ENCODE peak calls at places on chromosomes 1 and 21, in six cellular contexts. Z is HepG2, W is body of pancreas, J is transverse colon, Q is IMR-90, F is adrenal gland. I is an unnamed sample.

GRCh38 chr1:7378346-7379130 is 392.6 kb upstream of the VAMP3 start:
- DNase-seq in Z (no peak), W (no peak), J (no peak), Q (no peak), F (no peak), I (no peak)

GRCh38 chr1:196309386-196309785 is 298.9 kb downstream of the KCNT2 start:
- DNase-seq in Z (peak), W (no peak), J (no peak), Q (peak), F (no peak), I (peak)

GRCh38 chr1:61334718-61335589 is 252.6 kb downstream of the NFIA start:
- DNase-seq in Z (no peak), W (peak), J (peak), Q (no peak), F (peak), I (no peak)

GRCh38 chr21:41361786-41362604 is at the start of gene MX2:
- DNase-seq in Z (peak), W (peak), J (peak), Q (peak), F (peak), I (no peak)

GRCh38 chr21:42576639-42577038 is 63.0 kb downstream of the SLC37A1 start:
- DNase-seq in Z (no peak), W (no peak), J (no peak), Q (no peak), F (no peak), I (no peak)

GRCh38 chr1:36735939-36736730 is 253.4 kb upstream of the CSF3R start:
- DNase-seq in Z (no peak), W (no peak), J (no peak), Q (no peak), F (no peak), I (no peak)

GRCh38 chr1:156497743-156498446 is 2.7 kb downstream of the MEF2D start:
- DNase-seq in Z (no peak), W (no peak), J (peak), Q (no peak), F (peak), I (no peak)

GRCh38 chr21:34636961-34637360 is 22.0 kb upstream of the RCAN1 start:
- DNase-seq in Z (no peak), W (no peak), J (no peak), Q (no peak), F (no peak), I (no peak)

GRCh38 chr1:203860396-203860951 is 925 bp upstream of the SNRPE start:
- DNase-seq in Z (peak), W (peak), J (peak), Q (peak), F (peak), I (peak)

GRCh38 chr1:17207966-17208418 is 3.1 kb downstream of the PADI1 start:
- DNase-seq in Z (no peak), W (no peak), J (no peak), Q (peak), F (no peak), I (peak)

GRCh38 chr21:34732388-34732821 is 63.6 kb downstream of the CLIC6 start:
- DNase-seq in Z (no peak), W (no peak), J (no peak), Q (no peak), F (peak), I (no peak)

GRCh38 chr1:193113992-193114332 is 7.9 kb upstream of the CDC73 start:
- DNase-seq in Z (no peak), W (no peak), J (no peak), Q (no peak), F (no peak), I (no peak)

GRCh38 chr1:91752324-91752723 is 133.6 kb downstream of the TGFBR3 start:
- DNase-seq in Z (no peak), W (no peak), J (no peak), Q (no peak), F (no peak), I (no peak)

GRCh38 chr1:117967900-117968299 is 38.4 kb downstream of the WDR3 start:
- DNase-seq in Z (no peak), W (no peak), J (no peak), Q (peak), F (no peak), I (no peak)

GRCh38 chr1:54460861-54461382 is 54.7 kb upstream of the SSBP3 start:
- DNase-seq in Z (no peak), W (no peak), J (no peak), Q (no peak), F (no peak), I (no peak)

GRCh38 chr1:62045579-62045978 is 149.1 kb upstream of the L1TD1 start:
- DNase-seq in Z (no peak), W (peak), J (no peak), Q (no peak), F (no peak), I (no peak)

GRCh38 chr1:111082421-111083192 is 57.3 kb downstream of the DRAM2 start:
- DNase-seq in Z (no peak), W (no peak), J (no peak), Q (peak), F (no peak), I (no peak)

GRCh38 chr1:199789141-199789540 is 238.4 kb upstream of the NR5A2 start:
- DNase-seq in Z (no peak), W (no peak), J (no peak), Q (no peak), F (no peak), I (no peak)

GRCh38 chr1:155646307-155646706 is 36.3 kb downstream of the MSTO1 start:
- DNase-seq in Z (no peak), W (no peak), J (no peak), Q (peak), F (peak), I (no peak)

GRCh38 chr21:35782667-35783066 is 277.7 kb downstream of the SETD4 start:
- DNase-seq in Z (no peak), W (no peak), J (no peak), Q (no peak), F (no peak), I (no peak)

GRCh38 chr1:25695991-25696330 is 79.4 kb downstream of the MAN1C1 start:
- DNase-seq in Z (no peak), W (no peak), J (no peak), Q (peak), F (peak), I (peak)

GRCh38 chr1:231861541-231862481 is 235.2 kb downstream of the DISC1 start:
- DNase-seq in Z (no peak), W (no peak), J (no peak), Q (peak), F (no peak), I (no peak)

GRCh38 chr1:10516244-10516643 is 41.5 kb downstream of the PEX14 start:
- DNase-seq in Z (peak), W (no peak), J (no peak), Q (no peak), F (no peak), I (no peak)

GRCh38 chr1:31243451-31244286 is 4.0 kb upstream of the NKAIN1 start:
- DNase-seq in Z (no peak), W (peak), J (no peak), Q (peak), F (peak), I (no peak)

GRCh38 chr21:36422279-36423098 is 37.3 kb downstream of the CHAF1B start:
- DNase-seq in Z (peak), W (peak), J (peak), Q (peak), F (peak), I (peak)

GRCh38 chr1:209756608-209757445 is 974 bp downstream of the TRAF3IP3 start:
- DNase-seq in Z (no peak), W (no peak), J (peak), Q (no peak), F (peak), I (no peak)

GRCh38 chr1:96596226-96596625 is 125.4 kb upstream of the PTBP2 start:
- DNase-seq in Z (peak), W (no peak), J (no peak), Q (peak), F (peak), I (peak)

GRCh38 chr1:221726331-221726692 is 15.6 kb downstream of the DUSP10 start:
- DNase-seq in Z (no peak), W (no peak), J (no peak), Q (no peak), F (no peak), I (no peak)

GRCh38 chr1:169610110-169610509 is 19.8 kb downstream of the SELP start:
- DNase-seq in Z (no peak), W (no peak), J (no peak), Q (no peak), F (peak), I (peak)

GRCh38 chr1:210646258-210646616 is 317.5 kb downstream of the HHAT start:
- DNase-seq in Z (no peak), W (no peak), J (no peak), Q (no peak), F (no peak), I (no peak)

GRCh38 chr1:35683012-35683411 is 35.7 kb downstream of the C1orf216 start:
- DNase-seq in Z (no peak), W (no peak), J (no peak), Q (no peak), F (no peak), I (no peak)

GRCh38 chr1:8667869-8668595 is 149.4 kb downstream of the RERE start:
- DNase-seq in Z (peak), W (no peak), J (peak), Q (peak), F (peak), I (peak)

GRCh38 chr1:48627467-48627866 is 149.2 kb downstream of the BEND5 start:
- DNase-seq in Z (no peak), W (no peak), J (no peak), Q (no peak), F (no peak), I (no peak)

GRCh38 chr1:90133133-90133532 is 138.2 kb downstream of the ZNF326 start:
- DNase-seq in Z (peak), W (peak), J (peak), Q (peak), F (peak), I (peak)

GRCh38 chr1:54215578-54215977 is 15.6 kb downstream of the MRPL37 start:
- DNase-seq in Z (no peak), W (no peak), J (no peak), Q (no peak), F (no peak), I (no peak)

GRCh38 chr1:242454262-242455051 is 70.0 kb downstream of the PLD5 start:
- DNase-seq in Z (peak), W (no peak), J (no peak), Q (peak), F (peak), I (peak)

GRCh38 chr1:101905298-101905794 is 91.4 kb downstream of the OLFM3 start:
- DNase-seq in Z (no peak), W (no peak), J (no peak), Q (no peak), F (no peak), I (no peak)

GRCh38 chr1:59107516-59107915 is 189.4 kb upstream of the FGGY start:
- DNase-seq in Z (no peak), W (peak), J (no peak), Q (no peak), F (peak), I (no peak)

GRCh38 chr1:161021168-161021958 is 411 bp upstream of the F11R start:
- DNase-seq in Z (peak), W (peak), J (peak), Q (peak), F (peak), I (peak)

GRCh38 chr1:1312450-1313314 is 4.3 kb downstream of the PUSL1 start:
- DNase-seq in Z (no peak), W (no peak), J (no peak), Q (no peak), F (no peak), I (no peak)
- TF ChIP-seq POLR2A in Z (no peak), W (no peak), J (no peak), Q (no peak), F (no peak), I (no peak)

GRCh38 chr1:227787513-227788278 is 27.8 kb upstream of the PRSS38 start:
- DNase-seq in Z (peak), W (peak), J (peak), Q (peak), F (peak), I (peak)
- TF ChIP-seq POLR2A in Z (no peak), W (peak), J (peak), Q (no peak), F (peak), I (no peak)

GRCh38 chr1:65067491-65068201 is 80.4 kb upstream of the AK4 start:
- DNase-seq in Z (peak), W (peak), J (peak), Q (peak), F (peak), I (peak)
- TF ChIP-seq POLR2A in Z (peak), W (peak), J (peak), Q (no peak), F (peak), I (no peak)

GRCh38 chr1:53166912-53167311 is 24.5 kb upstream of the SLC1A7 start:
- DNase-seq in Z (no peak), W (no peak), J (no peak), Q (no peak), F (no peak), I (no peak)
- TF ChIP-seq POLR2A in Z (no peak), W (no peak), J (no peak), Q (no peak), F (no peak), I (no peak)

DNA sequence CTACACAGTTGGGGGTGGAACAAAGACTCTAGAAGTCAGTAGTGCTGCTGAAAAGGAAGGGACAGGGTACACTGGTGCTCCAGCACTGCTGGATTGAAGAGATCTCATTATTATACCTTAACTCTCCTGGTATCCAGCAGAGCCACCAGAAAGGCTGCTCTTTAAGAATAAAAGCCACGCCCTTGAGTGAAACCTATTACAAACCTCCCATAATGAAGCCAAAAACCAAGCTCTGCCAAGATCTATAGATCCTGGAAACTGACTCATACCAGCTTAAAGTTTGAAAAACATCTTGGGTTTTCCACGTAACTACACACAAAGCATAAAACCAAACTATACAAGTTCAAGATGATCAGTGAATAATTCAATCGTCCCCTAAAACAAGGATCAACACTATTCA is 38.0 kb downstream of the ADSS2 start:
- DNase-seq in Z (no peak), W (no peak), J (no peak), Q (no peak), F (no peak), I (no peak)
- TF ChIP-seq POLR2A in Z (no peak), W (no peak), J (no peak), Q (no peak), F (no peak), I (no peak)

DNA sequence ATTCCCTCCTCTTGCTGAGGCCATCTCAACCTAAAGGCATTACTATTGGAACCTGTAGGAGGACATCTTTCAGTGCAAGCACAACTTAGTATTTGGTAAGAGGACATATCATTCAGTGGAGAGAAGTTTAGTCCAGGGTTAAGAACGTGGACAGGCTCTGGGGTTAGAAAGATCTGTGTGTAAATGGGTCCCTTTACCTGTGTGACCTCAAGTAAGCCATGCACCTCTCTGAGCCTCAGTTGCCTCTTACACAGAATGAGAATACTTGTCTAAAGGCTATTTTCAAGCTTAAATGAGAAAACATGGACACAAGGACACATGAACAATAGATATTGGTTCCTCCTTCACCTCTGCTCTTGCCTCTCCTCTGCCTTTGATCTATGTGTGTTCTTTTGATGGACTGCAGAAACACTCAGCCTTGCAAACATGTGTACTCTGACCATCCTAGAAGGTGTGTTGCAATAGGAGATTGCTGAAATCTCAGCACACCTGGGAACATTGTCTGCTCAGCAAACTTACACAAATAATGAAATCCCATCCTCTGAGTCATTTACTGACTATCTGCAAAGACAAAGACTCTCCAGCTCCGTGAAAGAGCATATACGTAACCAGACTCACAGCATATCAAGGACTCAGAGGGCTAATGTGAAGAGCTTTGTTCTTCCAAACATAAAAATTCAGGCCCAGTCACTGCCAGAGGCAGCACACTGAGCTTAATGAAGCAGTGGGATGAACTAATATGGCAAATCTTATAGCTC is 143.8 kb downstream of the DAB1 start:
- DNase-seq in Z (peak), W (no peak), J (no peak), Q (peak), F (no peak), I (no peak)
- TF ChIP-seq POLR2A in Z (no peak), W (no peak), J (no peak), Q (no peak), F (no peak), I (no peak)

I was measured in endothelial cell of umbilical vein.